ENCODE peak calls at places on chromosomes 3 and 15, in seven cellular contexts. One of them, this sample, is unnamed.

GRCh38 chr3:30141927-30142326 is 464.5 kb upstream of the TGFBR2 start:
- DNase-seq in astrocyte of the cerebellum: no peak
- DNase-seq in pancreas: no peak
- DNase-seq in chondrocyte: no peak
- DNase-seq in GM10248: no peak
- DNase-seq in upper lobe of right lung: no peak
- DNase-seq in left lung: no peak
- DNase-seq in this sample: no peak

GRCh38 chr3:110478377-110479054 is 593.1 kb upstream of the NECTIN3 start:
- DNase-seq in astrocyte of the cerebellum: no peak
- DNase-seq in pancreas: no peak
- DNase-seq in chondrocyte: no peak
- DNase-seq in GM10248: no peak
- DNase-seq in upper lobe of right lung: no peak
- DNase-seq in left lung: no peak
- DNase-seq in this sample: no peak

GRCh38 chr3:67000006-67000405 is 1.9 kb downstream of the KBTBD8 start:
- DNase-seq in astrocyte of the cerebellum: no peak
- DNase-seq in pancreas: no peak
- DNase-seq in chondrocyte: no peak
- DNase-seq in GM10248: peak
- DNase-seq in upper lobe of right lung: no peak
- DNase-seq in left lung: no peak
- DNase-seq in this sample: no peak

GRCh38 chr15:70584838-70585706 is 178.3 kb downstream of the UACA start:
- DNase-seq in astrocyte of the cerebellum: no peak
- DNase-seq in pancreas: no peak
- DNase-seq in chondrocyte: no peak
- DNase-seq in GM10248: no peak
- DNase-seq in upper lobe of right lung: no peak
- DNase-seq in left lung: no peak
- DNase-seq in this sample: no peak

GRCh38 chr3:61378321-61378720 is 127.1 kb upstream of the FHIT start:
- DNase-seq in astrocyte of the cerebellum: no peak
- DNase-seq in pancreas: no peak
- DNase-seq in chondrocyte: no peak
- DNase-seq in GM10248: no peak
- DNase-seq in upper lobe of right lung: no peak
- DNase-seq in left lung: no peak
- DNase-seq in this sample: no peak

GRCh38 chr3:164723396-164723795 is 354.9 kb downstream of the SI start:
- DNase-seq in astrocyte of the cerebellum: no peak
- DNase-seq in pancreas: no peak
- DNase-seq in chondrocyte: no peak
- DNase-seq in GM10248: no peak
- DNase-seq in upper lobe of right lung: peak
- DNase-seq in left lung: no peak
- DNase-seq in this sample: no peak

GRCh38 chr15:89472785-89473256 is 23.6 kb downstream of the RHCG start:
- DNase-seq in astrocyte of the cerebellum: peak
- DNase-seq in pancreas: peak
- DNase-seq in chondrocyte: no peak
- DNase-seq in GM10248: peak
- DNase-seq in upper lobe of right lung: no peak
- DNase-seq in left lung: peak
- DNase-seq in this sample: peak

GRCh38 chr15:30954674-30955073 is 36.8 kb downstream of the MTMR10 start:
- DNase-seq in astrocyte of the cerebellum: no peak
- DNase-seq in pancreas: no peak
- DNase-seq in chondrocyte: no peak
- DNase-seq in GM10248: no peak
- DNase-seq in upper lobe of right lung: no peak
- DNase-seq in left lung: no peak
- DNase-seq in this sample: no peak

GRCh38 chr15:70100495-70101331 is 3.0 kb upstream of the TLE3 start:
- DNase-seq in astrocyte of the cerebellum: no peak
- DNase-seq in pancreas: peak
- DNase-seq in chondrocyte: peak
- DNase-seq in GM10248: peak
- DNase-seq in upper lobe of right lung: peak
- DNase-seq in left lung: peak
- DNase-seq in this sample: no peak

GRCh38 chr3:126315083-126315658 is 42.0 kb downstream of the KLF15 start:
- DNase-seq in astrocyte of the cerebellum: no peak
- DNase-seq in pancreas: no peak
- DNase-seq in chondrocyte: no peak
- DNase-seq in GM10248: no peak
- DNase-seq in upper lobe of right lung: no peak
- DNase-seq in left lung: no peak
- DNase-seq in this sample: no peak

GRCh38 chr15:75158402-75158801 is 43.3 kb upstream of the C15orf39 start:
- DNase-seq in astrocyte of the cerebellum: no peak
- DNase-seq in pancreas: no peak
- DNase-seq in chondrocyte: no peak
- DNase-seq in GM10248: no peak
- DNase-seq in upper lobe of right lung: no peak
- DNase-seq in left lung: no peak
- DNase-seq in this sample: no peak

GRCh38 chr15:75161106-75161505 is 40.6 kb upstream of the C15orf39 start:
- DNase-seq in astrocyte of the cerebellum: no peak
- DNase-seq in pancreas: no peak
- DNase-seq in chondrocyte: no peak
- DNase-seq in GM10248: no peak
- DNase-seq in upper lobe of right lung: no peak
- DNase-seq in left lung: no peak
- DNase-seq in this sample: no peak

GRCh38 chr15:75161788-75162414 is 39.8 kb upstream of the C15orf39 start:
- DNase-seq in astrocyte of the cerebellum: no peak
- DNase-seq in pancreas: no peak
- DNase-seq in chondrocyte: no peak
- DNase-seq in GM10248: no peak
- DNase-seq in upper lobe of right lung: peak
- DNase-seq in left lung: peak
- DNase-seq in this sample: no peak

GRCh38 chr15:75156306-75157215 is 45.1 kb upstream of the C15orf39 start:
- DNase-seq in astrocyte of the cerebellum: no peak
- DNase-seq in pancreas: peak
- DNase-seq in chondrocyte: no peak
- DNase-seq in GM10248: no peak
- DNase-seq in upper lobe of right lung: peak
- DNase-seq in left lung: no peak
- DNase-seq in this sample: no peak

DNA sequence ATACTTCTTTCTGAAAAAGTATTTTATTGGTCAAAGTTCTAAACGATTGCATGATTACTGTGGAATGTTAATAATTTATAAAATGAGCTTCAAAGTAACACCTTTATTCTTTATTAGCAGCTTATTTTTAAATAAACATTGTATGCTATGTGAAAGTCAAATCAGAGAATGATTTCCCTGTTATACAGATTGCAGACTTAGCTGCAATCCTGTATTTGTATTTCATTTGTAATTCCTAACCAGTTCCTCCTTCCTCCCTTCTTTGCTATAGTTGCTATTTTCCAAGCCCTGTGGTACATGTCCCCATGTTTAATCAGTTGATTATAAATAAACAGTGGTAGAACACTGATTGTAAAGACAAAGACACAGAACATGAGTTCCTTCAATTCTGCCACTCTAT is 42.4 kb upstream of the C15orf39 start:
- DNase-seq in astrocyte of the cerebellum: no peak
- DNase-seq in pancreas: no peak
- DNase-seq in chondrocyte: no peak
- DNase-seq in GM10248: no peak
- DNase-seq in upper lobe of right lung: no peak
- DNase-seq in left lung: no peak
- DNase-seq in this sample: no peak
- TF ChIP-seq CTCF in astrocyte of the cerebellum: no peak
- TF ChIP-seq CTCF in pancreas: no peak
- TF ChIP-seq CTCF in chondrocyte: no peak
- TF ChIP-seq CTCF in GM10248: no peak
- TF ChIP-seq CTCF in upper lobe of right lung: no peak
- TF ChIP-seq CTCF in left lung: no peak
- TF ChIP-seq CTCF in this sample: no peak

GRCh38 chr15:100831466-100831865 is 48.2 kb upstream of the ALDH1A3 start:
- DNase-seq in astrocyte of the cerebellum: no peak
- DNase-seq in pancreas: no peak
- DNase-seq in chondrocyte: no peak
- DNase-seq in GM10248: no peak
- DNase-seq in upper lobe of right lung: no peak
- DNase-seq in left lung: no peak
- DNase-seq in this sample: no peak
- TF ChIP-seq CTCF in astrocyte of the cerebellum: no peak
- TF ChIP-seq CTCF in pancreas: no peak
- TF ChIP-seq CTCF in chondrocyte: no peak
- TF ChIP-seq CTCF in GM10248: no peak
- TF ChIP-seq CTCF in upper lobe of right lung: no peak
- TF ChIP-seq CTCF in left lung: no peak
- TF ChIP-seq CTCF in this sample: no peak

GRCh38 chr3:98843301-98843959 is 58.1 kb downstream of the DCBLD2 start:
- DNase-seq in astrocyte of the cerebellum: no peak
- DNase-seq in pancreas: no peak
- DNase-seq in chondrocyte: no peak
- DNase-seq in GM10248: no peak
- DNase-seq in upper lobe of right lung: no peak
- DNase-seq in left lung: no peak
- DNase-seq in this sample: no peak
- TF ChIP-seq CTCF in astrocyte of the cerebellum: no peak
- TF ChIP-seq CTCF in pancreas: no peak
- TF ChIP-seq CTCF in chondrocyte: no peak
- TF ChIP-seq CTCF in GM10248: no peak
- TF ChIP-seq CTCF in upper lobe of right lung: no peak
- TF ChIP-seq CTCF in left lung: no peak
- TF ChIP-seq CTCF in this sample: no peak

DNA sequence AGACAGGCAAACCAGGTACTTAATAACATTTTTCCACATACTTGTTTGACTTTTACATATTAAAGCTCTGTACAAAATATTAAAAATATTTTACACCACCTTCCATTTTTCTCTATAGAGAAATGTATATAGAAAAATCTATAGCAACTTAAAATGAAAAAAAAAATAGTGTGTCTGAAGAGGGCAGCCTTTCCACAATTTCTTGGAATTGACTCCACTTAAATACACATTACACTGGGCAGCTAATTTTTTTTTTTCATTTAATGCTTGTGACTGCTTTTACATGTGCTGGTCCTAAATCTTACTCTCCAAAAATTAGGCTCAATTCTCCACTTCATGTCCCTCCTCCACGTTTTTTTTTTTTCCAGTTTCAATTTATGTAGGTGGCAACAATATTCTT is 427.0 kb upstream of the RBMS3 start:
- DNase-seq in astrocyte of the cerebellum: no peak
- DNase-seq in pancreas: no peak
- DNase-seq in chondrocyte: no peak
- DNase-seq in GM10248: no peak
- DNase-seq in upper lobe of right lung: no peak
- DNase-seq in left lung: no peak
- DNase-seq in this sample: no peak
- TF ChIP-seq CTCF in astrocyte of the cerebellum: no peak
- TF ChIP-seq CTCF in pancreas: no peak
- TF ChIP-seq CTCF in chondrocyte: peak
- TF ChIP-seq CTCF in GM10248: no peak
- TF ChIP-seq CTCF in upper lobe of right lung: no peak
- TF ChIP-seq CTCF in left lung: no peak
- TF ChIP-seq CTCF in this sample: no peak

DNA sequence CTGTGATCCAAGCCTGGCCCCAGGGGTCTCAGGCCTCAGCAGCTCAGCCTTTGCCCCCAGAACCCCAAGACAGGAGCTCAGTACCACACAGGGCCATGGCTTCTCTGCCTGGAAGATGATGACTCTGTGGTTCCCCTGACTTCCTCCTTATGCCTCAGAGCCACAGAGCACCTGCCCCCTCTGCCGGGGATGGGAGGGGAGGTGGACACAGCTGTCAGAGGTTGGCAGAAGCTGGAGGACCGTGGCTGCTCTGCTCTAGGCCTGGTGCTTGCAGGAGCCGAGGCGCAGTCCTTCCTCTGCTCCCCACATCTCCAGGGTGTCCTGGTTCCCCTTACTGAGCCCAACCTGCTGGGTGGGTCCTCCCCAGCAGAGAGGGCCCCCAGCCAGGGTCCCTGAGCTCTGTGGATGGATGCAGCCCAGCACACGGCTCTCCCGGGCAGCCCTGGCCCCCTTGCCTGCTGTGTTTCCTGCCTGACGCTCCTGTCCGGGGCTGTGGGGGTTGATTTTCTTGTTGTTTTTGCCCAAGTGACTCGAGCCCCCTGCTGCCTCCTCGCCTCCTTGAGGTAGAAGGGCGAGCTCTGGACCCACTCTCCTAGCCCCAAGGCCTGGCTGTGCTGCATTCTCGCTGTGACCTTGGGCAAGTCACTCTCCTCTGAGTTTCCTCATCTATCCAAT is 36.6 kb downstream of the PSTPIP1 start:
- DNase-seq in astrocyte of the cerebellum: no peak
- DNase-seq in pancreas: peak
- DNase-seq in chondrocyte: peak
- DNase-seq in GM10248: peak
- DNase-seq in upper lobe of right lung: peak
- DNase-seq in left lung: peak
- DNase-seq in this sample: no peak
- TF ChIP-seq CTCF in astrocyte of the cerebellum: no peak
- TF ChIP-seq CTCF in pancreas: no peak
- TF ChIP-seq CTCF in chondrocyte: no peak
- TF ChIP-seq CTCF in GM10248: peak
- TF ChIP-seq CTCF in upper lobe of right lung: peak
- TF ChIP-seq CTCF in left lung: no peak
- TF ChIP-seq CTCF in this sample: no peak

This sample was measured in AG09319.